ENCODE peak calls at places on chromosomes 12 and 14, in four cellular contexts. Q is transverse colon; F is dorsolateral prefrontal cortex; U is CD4-positive, alpha-beta T cell. T is an unnamed sample.

GRCh38 chr12:58026421-58026820 is 85.1 kb downstream of the ATP23 start:
- DNase-seq in F (no peak), Q (no peak), U (no peak), T (no peak)

GRCh38 chr12:74891276-74891675 is 318.4 kb downstream of the KCNC2 start:
- DNase-seq in F (no peak), Q (no peak), U (no peak), T (no peak)

GRCh38 chr12:117926391-117926899 is 42.3 kb downstream of the KSR2 start:
- DNase-seq in Q (no peak), F (no peak), U (no peak), T (no peak)

GRCh38 chr14:20477211-20477876 is 8.1 kb downstream of the PNP start:
- DNase-seq in Q (no peak), F (no peak), U (peak), T (no peak)

GRCh38 chr14:67683821-67684220 is 9.4 kb upstream of the VTI1B start:
- DNase-seq in F (no peak), U (no peak), Q (no peak), T (no peak)

GRCh38 chr12:54592316-54592715 is 3.9 kb upstream of the PPP1R1A start:
- DNase-seq in F (peak), U (no peak), Q (no peak), T (no peak)

GRCh38 chr12:62799126-62799736 is 135.7 kb downstream of the PPM1H start:
- DNase-seq in F (no peak), Q (peak), U (no peak), T (peak)

GRCh38 chr14:75769047-75769685 is 108.1 kb downstream of the TTLL5 start:
- DNase-seq in F (no peak), U (no peak), Q (no peak), T (no peak)

GRCh38 chr14:92692822-92693226 is 55.6 kb downstream of the LGMN start:
- DNase-seq in U (peak), F (no peak), Q (peak), T (peak)

GRCh38 chr12:95759039-95759438 is 31.5 kb downstream of the NTN4 start:
- DNase-seq in U (no peak), F (no peak), Q (no peak), T (no peak)

GRCh38 chr14:96567289-96567899 is 65.2 kb downstream of the PAPOLA start:
- DNase-seq in F (no peak), Q (no peak), U (no peak), T (peak)

GRCh38 chr14:105154476-105154871 is 14.1 kb downstream of the JAG2 start:
- DNase-seq in U (no peak), F (no peak), Q (no peak), T (no peak)

GRCh38 chr12:87520968-87521367 is 508.2 kb downstream of the C12orf50 start:
- DNase-seq in U (no peak), Q (no peak), F (no peak), T (no peak)

GRCh38 chr12:34290191-34290995 is 268.1 kb downstream of the ALG10 start:
- DNase-seq in Q (peak), U (no peak), F (no peak), T (no peak)

GRCh38 chr12:44858456-44858855 is 17.7 kb downstream of the NELL2 start:
- DNase-seq in U (no peak), F (no peak), Q (no peak), T (no peak)

GRCh38 chr12:11727133-11727664 is 77.7 kb downstream of the ETV6 start:
- DNase-seq in Q (no peak), U (peak), F (peak), T (no peak)

GRCh38 chr14:77886010-77886409 is 86.1 kb downstream of the ADCK1 start:
- DNase-seq in Q (no peak), F (no peak), U (no peak), T (no peak)

GRCh38 chr14:100658514-100658886 is 68.2 kb upstream of the DLK1 start:
- DNase-seq in U (no peak), F (no peak), Q (no peak), T (no peak)

GRCh38 chr14:94227029-94227428 is 52.9 kb downstream of the PPP4R4 start:
- DNase-seq in F (no peak), U (no peak), Q (no peak), T (no peak)

GRCh38 chr12:123757555-123757954 is 4.5 kb upstream of the DNAH10 start:
- DNase-seq in F (no peak), U (no peak), Q (no peak), T (no peak)

GRCh38 chr12:9068600-9068999 is 47.1 kb downstream of the A2M start:
- DNase-seq in F (no peak), Q (no peak), U (no peak), T (no peak)

GRCh38 chr12:6225630-6226001 is 25.4 kb downstream of the CD9 start:
- DNase-seq in Q (no peak), F (no peak), U (no peak), T (no peak)

GRCh38 chr14:103848720-103849077 is 1.3 kb upstream of the PPP1R13B start:
- DNase-seq in Q (peak), U (no peak), F (peak), T (peak)

GRCh38 chr14:59283380-59283779 is 94.9 kb downstream of the DAAM1 start:
- DNase-seq in F (no peak), Q (no peak), U (no peak), T (no peak)

GRCh38 chr12:57078519-57079404 is at the start of gene NEMP1:
- DNase-seq in F (peak), Q (peak), U (peak), T (peak)

GRCh38 chr12:27631365-27631764 is 64.9 kb upstream of the REP15 start:
- DNase-seq in Q (no peak), U (no peak), F (no peak), T (no peak)

GRCh38 chr12:43957732-43958131 is 121.9 kb downstream of the TMEM117 start:
- DNase-seq in Q (no peak), U (no peak), F (no peak), T (peak)

GRCh38 chr14:68604361-68604730 is 188.5 kb downstream of the ZFP36L1 start:
- DNase-seq in F (no peak), Q (no peak), U (no peak), T (no peak)

GRCh38 chr12:64627781-64628180 is 17.5 kb downstream of the RASSF3 start:
- DNase-seq in F (no peak), Q (no peak), U (no peak), T (no peak)

DNA sequence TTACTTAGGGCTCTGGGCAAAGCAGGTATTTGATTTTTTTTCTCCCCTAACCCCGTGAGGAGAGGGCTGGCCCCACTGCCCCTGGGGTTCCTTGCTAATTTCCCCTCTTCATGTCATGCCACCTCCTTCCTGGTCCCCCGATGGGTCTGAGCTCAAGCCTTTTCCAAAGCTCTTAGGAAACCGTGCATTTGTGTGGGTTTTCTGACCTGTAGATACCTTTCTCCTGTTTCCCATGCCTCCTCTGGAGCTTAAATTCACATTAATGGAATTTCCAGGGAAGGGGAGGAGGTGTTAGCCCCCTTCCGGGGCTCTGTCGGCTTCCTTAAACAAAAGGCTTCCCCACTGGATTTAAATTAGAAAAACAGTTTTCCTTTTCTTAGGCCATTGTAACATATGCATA is 12.6 kb downstream of the SFSWAP start:
- DNase-seq in F (no peak), Q (no peak), U (no peak), T (no peak)
- H3K27ac ChIP-seq in F (no peak), Q (no peak), U (no peak), T (no peak)

DNA sequence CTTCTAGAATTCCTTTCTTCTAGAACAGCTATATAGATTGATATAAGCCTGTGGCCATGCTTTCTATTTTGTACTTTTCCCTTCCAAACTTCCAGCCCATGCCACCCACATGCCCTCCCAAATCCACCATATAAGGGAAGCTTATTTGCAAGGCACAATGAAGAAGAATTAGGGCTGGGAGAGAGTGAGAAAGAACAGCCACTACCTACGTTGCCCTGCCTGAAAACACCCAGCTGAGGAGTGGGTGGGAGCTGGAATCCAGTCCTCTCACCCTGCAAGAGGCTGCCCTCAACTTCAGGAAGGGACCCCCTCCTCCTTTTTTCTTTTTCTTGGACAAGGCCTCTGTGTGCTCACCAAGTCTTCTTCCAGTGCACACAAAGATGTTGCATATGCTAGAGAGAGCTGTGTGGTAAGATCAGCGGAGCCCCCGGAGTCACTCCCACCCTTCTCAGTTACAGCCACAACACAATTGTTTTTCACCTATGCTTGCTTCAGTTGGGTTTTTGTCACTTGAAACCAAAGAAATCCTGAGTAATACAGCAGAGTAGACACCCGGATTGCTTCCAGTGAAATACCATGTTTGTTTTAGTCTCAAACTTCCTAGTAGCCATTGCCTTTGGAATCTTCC is 38.8 kb downstream of the CDKL1 start:
- DNase-seq in F (no peak), Q (no peak), U (no peak), T (no peak)
- H3K27ac ChIP-seq in F (peak), Q (no peak), U (no peak), T (no peak)

GRCh38 chr12:114975974-114976310 is 292.0 kb upstream of the TBX3 start:
- DNase-seq in Q (no peak), U (no peak), F (no peak), T (no peak)
- H3K27ac ChIP-seq in Q (no peak), U (no peak), F (no peak), T (no peak)

DNA sequence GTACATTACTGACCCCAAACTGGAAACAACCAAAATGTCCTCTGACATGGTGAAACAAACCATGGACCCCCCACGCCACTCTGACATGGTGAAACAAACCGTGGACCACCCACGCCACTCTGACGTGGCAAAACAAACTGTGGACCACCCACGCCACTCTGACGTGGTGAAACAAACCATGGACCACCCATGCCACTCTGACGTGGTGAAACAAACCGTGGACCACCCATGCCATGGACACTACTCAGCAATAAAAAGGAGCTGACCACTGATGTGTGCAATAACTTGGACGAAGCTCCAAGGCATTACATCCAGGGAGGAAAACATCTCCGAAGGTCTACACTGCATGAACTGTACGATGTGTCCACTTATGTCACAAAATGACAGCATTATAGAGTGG is 3.1 kb upstream of the GOLGA3 start:
- DNase-seq in F (no peak), Q (no peak), U (no peak), T (no peak)
- H3K27ac ChIP-seq in F (no peak), Q (no peak), U (no peak), T (no peak)

DNA sequence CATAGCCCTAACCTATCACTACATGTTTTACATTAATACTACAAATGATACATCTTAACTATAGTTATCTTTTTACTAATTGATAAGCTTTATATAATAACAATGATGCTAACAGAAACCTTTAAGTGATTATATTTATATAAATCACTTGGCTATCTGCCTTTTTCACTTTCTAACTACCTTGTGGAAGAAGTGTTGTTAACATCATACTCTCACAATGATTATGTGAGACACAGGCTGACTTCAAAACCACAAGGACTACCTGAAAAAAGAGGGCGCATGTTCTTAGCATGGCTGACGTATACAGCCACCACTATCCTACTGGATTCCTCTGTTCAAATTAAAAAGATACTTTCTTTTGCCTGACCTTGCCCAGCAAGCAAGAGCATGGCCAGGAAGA is 135.3 kb upstream of the SOX5 start:
- DNase-seq in F (no peak), U (no peak), Q (no peak), T (no peak)
- H3K27ac ChIP-seq in F (no peak), U (no peak), Q (no peak), T (no peak)

DNA sequence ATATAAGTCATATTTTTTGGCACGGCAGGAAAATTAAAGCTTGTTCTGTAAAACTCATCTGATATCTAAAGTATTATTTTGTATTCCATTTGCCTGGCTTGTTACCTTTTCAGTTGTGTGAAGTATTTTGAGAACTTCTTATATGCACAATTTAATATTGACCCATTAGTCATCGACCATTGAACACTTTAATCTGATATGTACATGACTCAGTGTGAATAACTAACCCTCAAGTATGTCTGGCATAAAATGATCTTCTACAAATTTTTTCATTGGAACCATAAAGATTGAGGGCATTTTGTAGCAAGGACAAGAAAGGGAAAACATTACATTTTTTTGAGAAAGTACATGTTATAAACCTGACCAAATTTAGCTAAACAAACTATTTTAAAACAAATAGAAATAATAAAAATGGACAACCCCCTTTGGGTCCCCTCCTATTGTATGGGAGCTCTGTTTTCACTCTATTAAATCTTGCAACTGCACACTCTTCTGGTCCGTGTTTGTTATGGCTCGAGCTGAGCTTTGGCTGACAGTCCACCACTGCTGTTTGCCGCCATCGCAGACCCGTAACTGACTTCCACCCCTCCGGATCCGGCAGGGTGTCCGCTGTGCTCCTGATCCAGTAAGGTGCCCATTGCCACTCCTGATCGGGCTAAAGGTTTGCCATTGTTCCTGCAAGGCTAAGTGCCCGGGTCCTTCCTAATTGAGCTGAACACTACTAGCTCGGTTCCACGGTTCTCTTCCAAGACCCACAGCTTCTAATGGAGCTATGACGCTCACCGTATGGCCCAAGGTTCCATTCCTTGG is 118.8 kb downstream of the SLC6A15 start:
- DNase-seq in F (no peak), U (no peak), Q (no peak), T (no peak)
- H3K27ac ChIP-seq in F (no peak), U (no peak), Q (no peak), T (no peak)

GRCh38 chr12:71688961-71689570 is 3.2 kb downstream of the TMEM19 start:
- DNase-seq in Q (no peak), U (no peak), F (no peak), T (no peak)

GRCh38 chr12:71695782-71696181 is 9.9 kb downstream of the TMEM19 start:
- DNase-seq in Q (no peak), F (no peak), U (no peak), T (peak)

GRCh38 chr12:71693126-71693525 is 7.2 kb downstream of the TMEM19 start:
- DNase-seq in F (no peak), Q (peak), U (no peak), T (no peak)

GRCh38 chr12:71691504-71692129 is 5.7 kb downstream of the TMEM19 start:
- DNase-seq in U (no peak), F (no peak), Q (peak), T (peak)

GRCh38 chr12:71694099-71694820 is 8.4 kb downstream of the TMEM19 start:
- DNase-seq in U (no peak), F (no peak), Q (peak), T (peak)
- H3K27ac ChIP-seq in U (no peak), F (no peak), Q (peak), T (peak)

T was measured in small intestine.